ENCODE peak calls at places on chromosomes 3 and 15, in six cellular contexts. V, D, K, B, R and I are unnamed samples.

GRCh38 chr3:48966876-48967361 is 23.1 kb upstream of the P4HTM start:
- DNase-seq in V (peak; percentile 85), D (no peak), K (no peak), B (no peak), R (no peak), I (peak; percentile 52)

GRCh38 chr3:156816794-156817741 is 9.1 kb upstream of the LEKR1 start:
- DNase-seq in V (peak; percentile 86), D (peak; percentile 69), K (peak; percentile 88), B (peak; percentile 49), R (peak; percentile 86), I (peak; percentile 77)

GRCh38 chr3:144273611-144274010 is 302.0 kb downstream of the DIPK2A start:
- DNase-seq in V (no peak), D (no peak), K (no peak), B (no peak), R (no peak), I (no peak)

GRCh38 chr3:38690185-38690584 is 40.7 kb upstream of the SCN5A start:
- DNase-seq in V (no peak), D (no peak), K (no peak), B (no peak), R (no peak), I (no peak)

GRCh38 chr15:72534522-72534921 is 60.4 kb downstream of the ARIH1 start:
- DNase-seq in V (no peak), D (no peak), K (no peak), B (no peak), R (no peak), I (no peak)

GRCh38 chr15:78004919-78005634 is 72.4 kb downstream of the TBC1D2B start:
- DNase-seq in V (peak; percentile 86), D (no peak), K (peak; percentile 89), B (no peak), R (peak; percentile 74), I (peak; percentile 85)

GRCh38 chr3:125435231-125435630 is 60.1 kb upstream of the ZNF148 start:
- DNase-seq in V (no peak), D (no peak), K (no peak), B (no peak), R (no peak), I (no peak)

GRCh38 chr15:90071220-90071807 is 31.0 kb downstream of the IDH2 start:
- DNase-seq in V (peak; percentile 86), D (peak; percentile 58), K (peak; percentile 89), B (peak; percentile 89), R (peak; percentile 85), I (peak; percentile 80)

GRCh38 chr3:103002447-103002846 is 567.6 kb downstream of the ZPLD1 start:
- DNase-seq in V (no peak), D (no peak), K (no peak), B (no peak), R (no peak), I (no peak)

GRCh38 chr15:31013863-31014607 is 22.6 kb upstream of the MTMR10 start:
- DNase-seq in V (no peak), D (no peak), K (no peak), B (no peak), R (peak; percentile 20), I (no peak)

GRCh38 chr15:89101302-89102191 is 13.3 kb downstream of the ABHD2 start:
- DNase-seq in V (peak; percentile 53), D (no peak), K (peak; percentile 77), B (peak; percentile 97), R (peak; percentile 91), I (peak; percentile 80)

GRCh38 chr15:63476229-63476632 is 28.2 kb upstream of the USP3 start:
- DNase-seq in V (no peak), D (no peak), K (no peak), B (peak; percentile 89), R (peak; percentile 63), I (no peak)

GRCh38 chr3:126208618-126209256 is 28.4 kb upstream of the ALDH1L1 start:
- DNase-seq in V (peak; percentile 51), D (no peak), K (peak; percentile 89), B (peak; percentile 69), R (peak; percentile 27), I (peak; percentile 75)

GRCh38 chr3:5277612-5278236 is 90.2 kb downstream of the EDEM1 start:
- DNase-seq in V (no peak), D (no peak), K (no peak), B (no peak), R (no peak), I (no peak)

GRCh38 chr15:66897381-66897780 is 168.0 kb upstream of the SMAD3 start:
- DNase-seq in V (no peak), D (no peak), K (no peak), B (no peak), R (no peak), I (no peak)

GRCh38 chr3:60673123-60673522 is 578.1 kb downstream of the FHIT start:
- DNase-seq in V (no peak), D (no peak), K (no peak), B (no peak), R (no peak), I (no peak)

GRCh38 chr3:156460206-156460609 is 94.7 kb downstream of the SSR3 start:
- DNase-seq in V (no peak), D (no peak), K (no peak), B (no peak), R (no peak), I (no peak)

GRCh38 chr3:45605569-45605968 is 11.0 kb downstream of the LIMD1 start:
- DNase-seq in V (no peak), D (no peak), K (no peak), B (no peak), R (no peak), I (no peak)

GRCh38 chr15:41241251-41241964 is 10.3 kb downstream of the CHP1 start:
- DNase-seq in V (peak; percentile 45), D (no peak), K (peak; percentile 55), B (no peak), R (peak; percentile 92), I (no peak)

GRCh38 chr3:136959599-136959998 is 1.8 kb downstream of the IL20RB start:
- DNase-seq in V (no peak), D (no peak), K (no peak), B (no peak), R (no peak), I (no peak)

GRCh38 chr15:94305133-94305532 is 73.8 kb downstream of the MCTP2 start:
- DNase-seq in V (no peak), D (no peak), K (no peak), B (no peak), R (no peak), I (no peak)

GRCh38 chr15:99477745-99478525 is 87.8 kb upstream of the MEF2A start:
- DNase-seq in V (no peak), D (no peak), K (peak; percentile 47), B (no peak), R (no peak), I (no peak)

GRCh38 chr3:79729096-79729495 is 38.7 kb downstream of the ROBO1 start:
- DNase-seq in V (peak; percentile 43), D (no peak), K (no peak), B (no peak), R (peak; percentile 72), I (peak; percentile 43)

GRCh38 chr15:58690703-58691102 is 58.8 kb downstream of the ADAM10 start:
- DNase-seq in V (no peak), D (no peak), K (no peak), B (no peak), R (no peak), I (no peak)

GRCh38 chr3:123287051-123287961 is 85.6 kb downstream of the SEC22A start:
- DNase-seq in V (no peak), D (no peak), K (no peak), B (no peak), R (no peak), I (no peak)

GRCh38 chr3:173843060-173843459 is 445.5 kb downstream of the NLGN1 start:
- DNase-seq in V (no peak), D (no peak), K (no peak), B (no peak), R (no peak), I (no peak)

GRCh38 chr15:30859091-30859874 is 44.4 kb upstream of the FAN1 start:
- DNase-seq in V (no peak), D (peak; percentile 22), K (no peak), B (peak; percentile 41), R (peak; percentile 62), I (no peak)

GRCh38 chr3:78988324-78988723 is 779.5 kb downstream of the ROBO1 start:
- DNase-seq in V (no peak), D (no peak), K (no peak), B (peak; percentile 16), R (peak; percentile 26), I (no peak)

GRCh38 chr3:20040476-20041196 is 390 bp downstream of the KAT2B start:
- DNase-seq in V (peak; percentile 82), D (peak; percentile 55), K (peak; percentile 90), B (peak; percentile 68), R (peak; percentile 54), I (peak; percentile 85)
- TF ChIP-seq POLR2A in V (no peak), D (no peak), K (no peak), B (no peak), R (no peak), I (peak; percentile 7)

DNA sequence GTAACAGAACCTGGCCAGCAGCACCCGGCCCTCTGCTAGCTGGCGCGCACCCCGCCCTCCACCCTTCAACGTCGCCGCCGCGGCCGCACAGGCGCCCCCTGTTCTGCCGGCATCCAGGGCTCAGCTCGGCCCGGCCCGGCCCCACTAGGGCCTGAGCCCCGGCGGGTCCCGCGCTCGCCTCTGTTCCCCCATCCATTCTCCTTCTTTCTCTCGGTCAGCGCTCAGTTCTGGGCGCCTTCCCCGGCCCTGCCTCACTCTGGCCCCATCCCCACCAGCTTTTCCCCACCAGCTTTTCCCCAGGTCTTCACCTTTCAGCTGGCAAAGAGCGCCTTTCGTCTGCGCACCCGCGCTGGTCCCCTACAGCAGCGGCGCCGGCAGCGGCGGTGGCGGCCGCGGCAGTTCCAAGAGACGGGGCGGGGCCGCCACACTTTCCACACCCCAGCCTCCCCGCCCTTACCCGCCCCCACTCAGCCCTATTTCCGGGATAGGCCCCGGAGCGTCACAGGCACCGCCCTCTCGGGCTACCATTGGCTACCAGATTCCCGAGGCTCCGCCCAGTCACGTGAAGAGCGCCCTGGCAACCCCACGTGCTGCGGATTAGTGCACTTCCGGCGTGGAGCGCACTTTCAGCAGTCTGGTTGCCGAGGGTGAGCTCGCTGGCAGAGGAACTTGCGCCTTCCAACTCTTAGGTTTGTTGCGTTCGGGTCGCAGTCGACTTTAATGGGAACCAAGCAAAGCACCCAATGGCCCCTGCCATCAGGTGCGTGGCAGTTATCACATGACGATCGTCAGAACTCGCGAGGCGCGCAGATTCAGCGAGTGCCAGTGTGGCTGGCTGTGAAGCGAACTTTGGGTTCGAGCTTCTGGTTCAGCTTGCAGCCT is at the start of gene EIF5A2:
- DNase-seq in V (peak; percentile 98), D (peak; percentile 83), K (peak; percentile 98), B (peak; percentile 93), R (peak; percentile 92), I (peak; percentile 98)
- TF ChIP-seq POLR2A in V (no peak), D (no peak), K (peak; percentile 64), B (peak; percentile 51), R (peak; percentile 70), I (peak; percentile 9)

DNA sequence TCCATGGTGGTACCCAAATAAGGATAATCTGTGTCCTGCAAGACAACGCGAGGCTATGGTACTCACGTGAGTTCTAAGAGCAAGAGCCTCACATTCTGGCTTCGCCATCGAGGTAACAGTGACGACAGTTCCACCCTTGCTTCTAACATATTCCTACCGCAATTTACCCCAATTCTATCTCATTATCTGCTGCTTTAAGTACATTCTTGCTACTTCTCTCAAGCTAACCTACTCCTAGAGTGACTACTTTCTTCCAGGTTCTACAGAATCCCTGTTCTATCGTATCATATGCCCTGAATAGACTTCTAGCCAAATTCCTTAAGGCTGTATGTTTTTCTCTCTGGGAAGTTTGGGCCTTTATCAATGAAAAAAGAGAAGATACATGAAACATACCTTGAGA is 26.6 kb downstream of the TFRC start:
- DNase-seq in V (no peak), D (no peak), K (no peak), B (no peak), R (no peak), I (no peak)
- TF ChIP-seq POLR2A in V (no peak), D (no peak), K (no peak), B (no peak), R (no peak), I (no peak)

GRCh38 chr3:197750396-197750831 is 731 bp downstream of the FYTTD1 start:
- DNase-seq in V (peak; percentile 69), D (peak; percentile 53), K (peak; percentile 82), B (peak; percentile 66), R (peak; percentile 76), I (no peak)
- TF ChIP-seq POLR2A in V (no peak), D (peak; percentile 18), K (no peak), B (no peak), R (no peak), I (no peak)